ENCODE peak calls at places on chromosomes 13 and 19, in six cellular contexts. Y is stomach, X is tibial nerve, K is ovary, T is A549, M is K562. C is an unnamed sample.

GRCh38 chr13:39281539-39282150 is 243.4 kb downstream of the NHLRC3 start:
- DNase-seq in Y (no peak), X (no peak), K (no peak), T (no peak), M (no peak), C (no peak)

GRCh38 chr13:50080158-50080855 is 65.1 kb downstream of the KCNRG start:
- DNase-seq in Y (no peak), X (peak; percentile 38), K (no peak), T (peak; percentile 37), M (peak; percentile 48), C (no peak)

GRCh38 chr13:27379694-27380596 is 44.5 kb upstream of the GTF3A start:
- DNase-seq in Y (peak; percentile 88), X (peak; percentile 49), K (peak; percentile 49), T (peak; percentile 67), M (peak; percentile 66), C (peak; percentile 44)

GRCh38 chr13:30037306-30037705 is 186.9 kb upstream of the UBL3 start:
- DNase-seq in Y (no peak), X (no peak), K (no peak), T (no peak), M (no peak), C (no peak)

GRCh38 chr13:74891610-74892009 is 590.4 kb downstream of the TBC1D4 start:
- DNase-seq in Y (no peak), X (no peak), K (no peak), T (peak; percentile 60), M (no peak), C (no peak)

GRCh38 chr13:100560498-100561215 is 27.9 kb downstream of the GGACT start:
- DNase-seq in Y (no peak), X (no peak), K (no peak), T (no peak), M (no peak), C (no peak)

GRCh38 chr19:56594783-56595547 is at the start of gene ZNF71:
- DNase-seq in Y (peak; percentile 91), X (peak; percentile 69), K (peak; percentile 90), T (peak; percentile 92), M (peak; percentile 11), C (peak; percentile 98)

GRCh38 chr19:49812452-49812996 is 568 bp downstream of the FUZ start:
- DNase-seq in Y (no peak), X (no peak), K (no peak), T (no peak), M (no peak), C (no peak)

GRCh38 chr13:49428041-49428763 is 15.7 kb downstream of the CAB39L start:
- DNase-seq in Y (no peak), X (no peak), K (no peak), T (no peak), M (no peak), C (no peak)

GRCh38 chr19:33133438-33134031 is 1.6 kb downstream of the WDR88 start:
- DNase-seq in Y (no peak), X (no peak), K (no peak), T (peak; percentile 51), M (peak; percentile 44), C (no peak)

GRCh38 chr13:33284016-33284415 is 1.5 kb downstream of the STARD13 start:
- DNase-seq in Y (no peak), X (no peak), K (no peak), T (no peak), M (no peak), C (no peak)

GRCh38 chr13:47455581-47455980 is 545.5 kb downstream of the SUCLA2 start:
- DNase-seq in Y (no peak), X (no peak), K (no peak), T (no peak), M (no peak), C (no peak)
- TF ChIP-seq CTCF in Y (no peak), X (no peak), K (no peak), T (no peak), M (no peak), C (no peak)

DNA sequence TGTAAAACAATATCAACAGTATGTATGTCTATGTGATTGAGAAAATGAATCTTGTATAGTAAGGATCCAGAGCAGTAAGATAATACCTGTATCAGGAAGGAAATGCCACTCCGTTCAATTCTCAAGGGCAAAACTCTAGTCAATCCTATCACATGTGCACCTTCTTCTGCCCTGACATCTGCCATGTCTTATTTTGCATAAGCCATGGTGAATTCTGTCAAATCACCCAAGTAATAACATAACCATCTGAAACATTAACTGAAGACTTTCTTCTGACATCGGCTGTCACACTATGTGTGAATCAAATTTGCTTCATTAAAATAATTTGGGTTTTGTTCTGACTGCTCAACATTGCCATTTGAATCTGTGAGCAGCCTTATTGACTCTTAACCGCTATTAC is 91.2 kb downstream of the PCDH9 start:
- DNase-seq in Y (no peak), X (no peak), K (no peak), T (no peak), M (no peak), C (no peak)
- TF ChIP-seq EP300 in Y (no peak), X (no peak), K (no peak), T (no peak), M (no peak), C (no peak)

GRCh38 chr19:1073956-1074511 is 7.1 kb downstream of the ARHGAP45 start:
- DNase-seq in Y (no peak), X (no peak), K (no peak), T (no peak), M (no peak), C (no peak)
- TF ChIP-seq CTCF in Y (no peak), X (no peak), K (no peak), T (no peak), M (no peak), C (no peak)

DNA sequence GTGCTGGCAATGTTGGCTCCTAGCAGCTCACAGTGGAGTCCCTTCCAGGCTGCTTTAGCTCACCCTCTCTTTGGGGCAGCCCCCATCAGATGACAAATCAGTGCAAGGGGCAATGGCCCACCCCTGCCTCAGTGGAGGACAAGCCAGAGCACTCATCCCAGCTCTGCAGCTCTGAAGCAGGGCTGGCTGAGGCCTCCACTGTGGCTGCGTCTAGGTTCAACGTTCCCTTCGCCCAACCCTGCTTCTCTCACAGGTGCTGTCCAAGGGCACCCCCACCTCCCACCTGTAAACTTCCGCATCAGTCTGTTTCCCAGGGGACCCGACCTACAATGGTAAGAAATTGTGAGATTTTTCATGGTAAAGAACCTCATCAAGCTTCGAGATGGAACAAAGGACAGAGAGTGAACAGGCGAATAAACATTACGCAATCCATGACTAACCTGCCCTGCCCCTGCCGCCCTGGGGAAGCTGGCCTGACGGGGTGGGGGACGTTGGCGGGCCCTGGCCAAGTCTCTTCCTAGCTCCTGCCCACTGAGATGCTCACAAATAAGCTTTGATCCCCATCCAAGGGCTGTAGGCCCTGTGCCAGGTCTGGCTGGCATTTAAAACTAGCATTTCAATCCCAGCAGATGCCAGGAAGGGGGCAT is 40.5 kb downstream of the DZIP1 start:
- DNase-seq in Y (peak; percentile 46), X (no peak), K (no peak), T (peak; percentile 74), M (no peak), C (peak; percentile 59)
- TF ChIP-seq EP300 in Y (no peak), X (no peak), K (no peak), T (no peak), M (no peak), C (no peak)

GRCh38 chr13:111327701-111328100 is 7.3 kb downstream of the TEX29 start:
- DNase-seq in Y (no peak), X (no peak), K (no peak), T (no peak), M (no peak), C (peak; percentile 50)

GRCh38 chr13:111325146-111325890 is 4.9 kb downstream of the TEX29 start:
- DNase-seq in Y (no peak), X (no peak), K (no peak), T (no peak), M (no peak), C (no peak)

GRCh38 chr13:111326981-111327642 is 6.7 kb downstream of the TEX29 start:
- DNase-seq in Y (no peak), X (no peak), K (no peak), T (no peak), M (no peak), C (peak; percentile 55)

GRCh38 chr13:111325941-111326620 is 5.6 kb downstream of the TEX29 start:
- DNase-seq in Y (no peak), X (no peak), K (no peak), T (no peak), M (no peak), C (no peak)

DNA sequence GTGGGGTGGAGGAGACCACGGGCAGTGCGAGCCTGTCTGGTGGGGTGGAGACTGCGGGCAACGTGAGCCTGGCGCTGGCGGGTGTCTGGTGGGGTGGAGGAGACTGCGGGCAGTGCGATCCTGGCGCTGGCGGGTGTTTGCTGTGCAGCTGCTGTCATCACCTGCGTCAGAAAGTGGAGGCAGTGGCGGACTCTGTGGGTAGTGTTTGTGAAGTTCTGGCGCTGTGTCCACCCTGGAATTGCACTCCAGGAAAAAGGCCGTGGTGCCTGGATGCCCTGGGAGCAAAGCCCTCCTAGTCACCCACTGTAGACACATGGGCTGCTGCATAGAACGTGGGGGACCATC is 6.2 kb downstream of the TEX29 start:
- DNase-seq in Y (no peak), X (no peak), K (no peak), T (no peak), M (no peak), C (no peak)
- TF ChIP-seq CTCF in Y (no peak), X (no peak), K (no peak), T (no peak), M (no peak), C (no peak)

GRCh38 chr19:54455786-54456422 is 6.9 kb downstream of the LENG8 start:
- DNase-seq in Y (no peak), X (no peak), K (no peak), T (no peak), M (no peak), C (peak; percentile 74)
- TF ChIP-seq EP300 in Y (no peak), X (no peak), K (no peak), T (no peak), M (no peak), C (no peak)

GRCh38 chr13:38223093-38223492 is 126.6 kb upstream of the UFM1 start:
- DNase-seq in Y (no peak), X (no peak), K (no peak), T (no peak), M (peak; percentile 12), C (no peak)
- TF ChIP-seq CTCF in Y (no peak), X (no peak), K (no peak), T (no peak), M (no peak), C (no peak)

GRCh38 chr19:42396542-42397314 is 6.6 kb upstream of the CNFN start:
- DNase-seq in Y (peak; percentile 99), X (peak; percentile 96), K (peak; percentile 99), T (peak; percentile 100), M (peak; percentile 99), C (peak; percentile 99)
- TF ChIP-seq EP300 in Y (no peak), X (peak; percentile 83), K (no peak), T (no peak), M (no peak), C (no peak)

GRCh38 chr13:52665325-52665724 is 12.7 kb downstream of the SUGT1 start:
- DNase-seq in Y (no peak), X (no peak), K (no peak), T (peak; percentile 10), M (no peak), C (no peak)
- TF ChIP-seq CTCF in Y (peak; percentile 14), X (no peak), K (no peak), T (peak; percentile 39), M (no peak), C (no peak)

C was measured in upper lobe of left lung.